ENCODE peak calls at places on chromosomes 6 and 20, in six cellular contexts. One of them, this sample, is unnamed.
A peak's percentile ranks its signal among the peaks of the same experiment; 100 is the strongest.

GRCh38 chr6:128305228-128305627 is 215.2 kb downstream of the PTPRK start:
- DNase-seq in substantia nigra: no peak
- DNase-seq in pons: no peak
- DNase-seq in T-helper 9 cell: no peak
- DNase-seq in kidney glomerular epithelial cell: no peak
- DNase-seq in NCI-H774: no peak
- DNase-seq in this sample: no peak

GRCh38 chr6:169075211-169075621 is 178.4 kb downstream of the THBS2 start:
- DNase-seq in substantia nigra: no peak
- DNase-seq in pons: peak; percentile 4
- DNase-seq in T-helper 9 cell: no peak
- DNase-seq in kidney glomerular epithelial cell: no peak
- DNase-seq in NCI-H774: no peak
- DNase-seq in this sample: no peak

GRCh38 chr20:16459019-16459700 is 114.1 kb downstream of the KIF16B start:
- DNase-seq in substantia nigra: no peak
- DNase-seq in pons: peak; percentile 44
- DNase-seq in T-helper 9 cell: no peak
- DNase-seq in kidney glomerular epithelial cell: peak; percentile 35
- DNase-seq in NCI-H774: no peak
- DNase-seq in this sample: no peak

GRCh38 chr20:12207875-12208274 is 290.2 kb downstream of the BTBD3 start:
- DNase-seq in substantia nigra: no peak
- DNase-seq in pons: no peak
- DNase-seq in T-helper 9 cell: no peak
- DNase-seq in kidney glomerular epithelial cell: peak; percentile 1
- DNase-seq in NCI-H774: no peak
- DNase-seq in this sample: no peak

GRCh38 chr6:88238901-88239300 is 72.8 kb upstream of the CNR1 start:
- DNase-seq in substantia nigra: no peak
- DNase-seq in pons: no peak
- DNase-seq in T-helper 9 cell: no peak
- DNase-seq in kidney glomerular epithelial cell: no peak
- DNase-seq in NCI-H774: no peak
- DNase-seq in this sample: no peak

GRCh38 chr6:167572841-167573271 is 248.0 kb downstream of the TTLL2 start:
- DNase-seq in substantia nigra: no peak
- DNase-seq in pons: no peak
- DNase-seq in T-helper 9 cell: no peak
- DNase-seq in kidney glomerular epithelial cell: no peak
- DNase-seq in NCI-H774: no peak
- DNase-seq in this sample: no peak

GRCh38 chr20:62382306-62383198 is 4.4 kb upstream of the RPS21 start:
- DNase-seq in substantia nigra: peak; percentile 65
- DNase-seq in pons: peak; percentile 72
- DNase-seq in T-helper 9 cell: peak; percentile 65
- DNase-seq in kidney glomerular epithelial cell: peak; percentile 46
- DNase-seq in NCI-H774: peak; percentile 62
- DNase-seq in this sample: peak; percentile 70

GRCh38 chr6:99467509-99468106 is 42.5 kb upstream of the PNISR start:
- DNase-seq in substantia nigra: no peak
- DNase-seq in pons: peak; percentile 40
- DNase-seq in T-helper 9 cell: no peak
- DNase-seq in kidney glomerular epithelial cell: peak; percentile 17
- DNase-seq in NCI-H774: peak; percentile 42
- DNase-seq in this sample: peak; percentile 18

GRCh38 chr6:129730477-129731165 is 20.6 kb upstream of the ARHGAP18 start:
- DNase-seq in substantia nigra: no peak
- DNase-seq in pons: no peak
- DNase-seq in T-helper 9 cell: no peak
- DNase-seq in kidney glomerular epithelial cell: peak; percentile 36
- DNase-seq in NCI-H774: peak; percentile 27
- DNase-seq in this sample: no peak

GRCh38 chr6:107069631-107070548 is 41.9 kb downstream of the MTRES1 start:
- DNase-seq in substantia nigra: no peak
- DNase-seq in pons: no peak
- DNase-seq in T-helper 9 cell: no peak
- DNase-seq in kidney glomerular epithelial cell: no peak
- DNase-seq in NCI-H774: no peak
- DNase-seq in this sample: no peak

GRCh38 chr6:12528171-12528570 is 188.4 kb upstream of the PHACTR1 start:
- DNase-seq in substantia nigra: no peak
- DNase-seq in pons: no peak
- DNase-seq in T-helper 9 cell: no peak
- DNase-seq in kidney glomerular epithelial cell: no peak
- DNase-seq in NCI-H774: no peak
- DNase-seq in this sample: no peak

GRCh38 chr6:35042041-35042440 is 99.1 kb downstream of the TCP11 start:
- DNase-seq in substantia nigra: no peak
- DNase-seq in pons: no peak
- DNase-seq in T-helper 9 cell: no peak
- DNase-seq in kidney glomerular epithelial cell: no peak
- DNase-seq in NCI-H774: no peak
- DNase-seq in this sample: no peak

GRCh38 chr20:44618318-44618731 is 33.2 kb downstream of the ADA start:
- DNase-seq in substantia nigra: no peak
- DNase-seq in pons: no peak
- DNase-seq in T-helper 9 cell: no peak
- DNase-seq in kidney glomerular epithelial cell: no peak
- DNase-seq in NCI-H774: no peak
- DNase-seq in this sample: no peak

GRCh38 chr6:82641677-82642076 is 278.1 kb downstream of the TPBG start:
- DNase-seq in substantia nigra: no peak
- DNase-seq in pons: no peak
- DNase-seq in T-helper 9 cell: no peak
- DNase-seq in kidney glomerular epithelial cell: no peak
- DNase-seq in NCI-H774: no peak
- DNase-seq in this sample: no peak

GRCh38 chr6:133815313-133815712 is 73.6 kb upstream of the TCF21 start:
- DNase-seq in substantia nigra: no peak
- DNase-seq in pons: no peak
- DNase-seq in T-helper 9 cell: no peak
- DNase-seq in kidney glomerular epithelial cell: no peak
- DNase-seq in NCI-H774: no peak
- DNase-seq in this sample: no peak

GRCh38 chr6:7251861-7252260 is 61.1 kb downstream of the SSR1 start:
- DNase-seq in substantia nigra: no peak
- DNase-seq in pons: no peak
- DNase-seq in T-helper 9 cell: no peak
- DNase-seq in kidney glomerular epithelial cell: no peak
- DNase-seq in NCI-H774: no peak
- DNase-seq in this sample: no peak

GRCh38 chr20:1456300-1456699 is 10.3 kb downstream of the NSFL1C start:
- DNase-seq in substantia nigra: no peak
- DNase-seq in pons: no peak
- DNase-seq in T-helper 9 cell: no peak
- DNase-seq in kidney glomerular epithelial cell: peak; percentile 71
- DNase-seq in NCI-H774: no peak
- DNase-seq in this sample: no peak

GRCh38 chr6:85390105-85390728 is 59.7 kb upstream of the NT5E start:
- DNase-seq in substantia nigra: no peak
- DNase-seq in pons: no peak
- DNase-seq in T-helper 9 cell: no peak
- DNase-seq in kidney glomerular epithelial cell: peak; percentile 59
- DNase-seq in NCI-H774: no peak
- DNase-seq in this sample: no peak

GRCh38 chr20:50218987-50219435 is 28.4 kb downstream of the CEBPB start:
- DNase-seq in substantia nigra: no peak
- DNase-seq in pons: no peak
- DNase-seq in T-helper 9 cell: no peak
- DNase-seq in kidney glomerular epithelial cell: peak; percentile 4
- DNase-seq in NCI-H774: no peak
- DNase-seq in this sample: no peak

GRCh38 chr6:112879920-112880413 is 532.8 kb downstream of the RFPL4B start:
- DNase-seq in substantia nigra: no peak
- DNase-seq in pons: peak; percentile 45
- DNase-seq in T-helper 9 cell: peak; percentile 9
- DNase-seq in kidney glomerular epithelial cell: no peak
- DNase-seq in NCI-H774: no peak
- DNase-seq in this sample: peak; percentile 63

GRCh38 chr6:111444794-111445193 is 38.2 kb downstream of the REV3L start:
- DNase-seq in substantia nigra: no peak
- DNase-seq in pons: no peak
- DNase-seq in T-helper 9 cell: no peak
- DNase-seq in kidney glomerular epithelial cell: no peak
- DNase-seq in NCI-H774: no peak
- DNase-seq in this sample: no peak

GRCh38 chr20:51767018-51767866 is 948 bp downstream of the ATP9A start:
- DNase-seq in substantia nigra: peak; percentile 49
- DNase-seq in pons: peak; percentile 51
- DNase-seq in T-helper 9 cell: no peak
- DNase-seq in kidney glomerular epithelial cell: peak; percentile 72
- DNase-seq in NCI-H774: peak; percentile 93
- DNase-seq in this sample: peak; percentile 80

GRCh38 chr6:15143540-15143939 is 102.3 kb upstream of the JARID2 start:
- DNase-seq in substantia nigra: no peak
- DNase-seq in pons: no peak
- DNase-seq in T-helper 9 cell: no peak
- DNase-seq in kidney glomerular epithelial cell: no peak
- DNase-seq in NCI-H774: no peak
- DNase-seq in this sample: no peak

GRCh38 chr6:137493218-137494038 is 766 bp downstream of the OLIG3 start:
- DNase-seq in substantia nigra: no peak
- DNase-seq in pons: no peak
- DNase-seq in T-helper 9 cell: no peak
- DNase-seq in kidney glomerular epithelial cell: no peak
- DNase-seq in NCI-H774: peak; percentile 22
- DNase-seq in this sample: no peak

This sample was measured in putamen.